ENCODE peak calls at places on chromosomes 16 and 17, in six cellular contexts. Y, H, M, S, K and Q are unnamed samples.

GRCh38 chr16:16021988-16022682 is 72.7 kb downstream of the ABCC1 start:
- DNase-seq in K (no peak), Y (no peak), S (no peak), H (no peak), M (peak; percentile 96), Q (no peak)

GRCh38 chr17:28226563-28226962 is 92.4 kb upstream of the TMEM97 start:
- DNase-seq in M (no peak), Y (no peak), K (no peak), H (no peak), S (no peak), Q (no peak)

GRCh38 chr16:10981697-10982216 is 37.4 kb downstream of the CLEC16A start:
- DNase-seq in K (no peak), M (no peak), S (no peak), Y (no peak), H (no peak), Q (peak; percentile 89)

GRCh38 chr16:764848-765487 is 4.4 kb downstream of the MSLN start:
- DNase-seq in H (no peak), Y (no peak), M (no peak), K (no peak), S (no peak), Q (no peak)

GRCh38 chr16:30444231-30445148 is 1.2 kb downstream of the SEPHS2 start:
- DNase-seq in K (no peak), Y (no peak), S (no peak), M (no peak), H (no peak), Q (no peak)

GRCh38 chr16:24700549-24701392 is 28.7 kb upstream of the TNRC6A start:
- DNase-seq in H (no peak), M (peak; percentile 99), Y (no peak), K (no peak), S (no peak), Q (no peak)

GRCh38 chr16:88438084-88438870 is 14.8 kb upstream of the ZFPM1 start:
- DNase-seq in M (no peak), H (no peak), Y (no peak), S (no peak), K (no peak), Q (no peak)

GRCh38 chr16:31118223-31119155 is 1.0 kb downstream of the KAT8 start:
- DNase-seq in Y (no peak), S (no peak), K (no peak), M (peak; percentile 91), H (peak; percentile 87), Q (no peak)

GRCh38 chr17:17144916-17145665 is 61.0 kb downstream of the PLD6 start:
- DNase-seq in M (no peak), K (no peak), Y (no peak), S (no peak), H (no peak), Q (no peak)

GRCh38 chr16:14427371-14427948 is 202.6 kb downstream of the PARN start:
- DNase-seq in K (no peak), M (peak; percentile 39), S (no peak), H (no peak), Y (no peak), Q (no peak)

GRCh38 chr17:43812396-43813265 is 20.3 kb downstream of the MPP3 start:
- DNase-seq in Y (no peak), H (no peak), K (no peak), S (no peak), M (no peak), Q (no peak)

GRCh38 chr16:48903054-48903453 is 293.1 kb upstream of the N4BP1 start:
- DNase-seq in Y (no peak), H (no peak), M (no peak), S (no peak), K (no peak), Q (no peak)